ENCODE peak calls at places on chromosome 10, in five cellular contexts. G is mammary epithelial cell, Q is GM23338, J is uterus, F is IMR-90. B is an unnamed sample. For H3K27me3, the result is how much of the 10 kb centered on the place peaks cover.

GRCh38 chr10:15898046-15898445 is 37.7 kb upstream of the MINDY3 start:
- DNase-seq in G (peak), Q (peak), J (no peak), F (peak), B (no peak)

GRCh38 chr10:24974978-24975377 is 22.6 kb upstream of the PRTFDC1 start:
- DNase-seq in G (no peak), Q (no peak), J (peak), F (peak), B (peak)

GRCh38 chr10:15439381-15439837 is 68.3 kb upstream of the FAM171A1 start:
- DNase-seq in G (peak), Q (peak), J (peak), F (peak), B (no peak)

GRCh38 chr10:73841526-73842285 is 30.3 kb upstream of the NDST2 start:
- DNase-seq in G (no peak), Q (no peak), J (no peak), F (peak), B (no peak)

GRCh38 chr10:119655566-119656001 is 4.4 kb downstream of the BAG3 start:
- DNase-seq in G (peak), Q (no peak), J (peak), F (peak), B (peak)

GRCh38 chr10:43396928-43397624 is 11.9 kb downstream of the HNRNPF start:
- DNase-seq in G (peak), Q (peak), J (peak), F (peak), B (peak)

GRCh38 chr10:96243296-96243695 is 28.1 kb downstream of the BLNK start:
- DNase-seq in G (no peak), Q (no peak), J (no peak), F (no peak), B (no peak)

GRCh38 chr10:124997791-124998623 is 56.1 kb downstream of the ZRANB1 start:
- DNase-seq in G (no peak), Q (no peak), J (peak), F (no peak), B (peak)

GRCh38 chr10:113438660-113439059 is 114.2 kb upstream of the HABP2 start:
- DNase-seq in G (peak), Q (no peak), J (no peak), F (peak), B (peak)

GRCh38 chr10:133397938-133398337 is 4.0 kb downstream of the MTG1 start:
- DNase-seq in G (no peak), Q (no peak), J (no peak), F (peak), B (no peak)

GRCh38 chr10:47237316-47238260 is 62.4 kb upstream of the GDF10 start:
- DNase-seq in G (no peak), Q (peak), J (no peak), F (no peak), B (peak)

GRCh38 chr10:132628966-132629900 is 91.6 kb downstream of the INPP5A start:
- DNase-seq in G (no peak), Q (no peak), J (peak), F (no peak), B (peak)

GRCh38 chr10:10460452-10460851 is 557.2 kb upstream of the CELF2 start:
- DNase-seq in G (no peak), Q (no peak), J (no peak), F (no peak), B (no peak)

GRCh38 chr10:124010024-124010423 is 83.4 kb downstream of the CHST15 start:
- DNase-seq in G (no peak), Q (no peak), J (no peak), F (no peak), B (peak)

GRCh38 chr10:77296534-77297369 is 340.9 kb downstream of the KCNMA1 start:
- DNase-seq in G (no peak), Q (peak), J (no peak), F (no peak), B (no peak)

GRCh38 chr10:27746364-27747095 is 911 bp upstream of the MKX start:
- DNase-seq in G (peak), Q (peak), J (no peak), F (no peak), B (no peak)

GRCh38 chr10:99808285-99808684 is 25.8 kb downstream of the ABCC2 start:
- DNase-seq in G (no peak), Q (no peak), J (no peak), F (no peak), B (no peak)

GRCh38 chr10:27147701-27148100 is 6.5 kb downstream of the YME1L1 start:
- DNase-seq in G (no peak), Q (no peak), J (no peak), F (no peak), B (no peak)

GRCh38 chr10:23368816-23369640 is 24.4 kb upstream of the C10orf67 start:
- DNase-seq in G (no peak), Q (no peak), J (no peak), F (no peak), B (no peak)

GRCh38 chr10:74855027-74855426 is 28.6 kb downstream of the KAT6B start:
- DNase-seq in G (no peak), Q (no peak), J (no peak), F (no peak), B (no peak)

GRCh38 chr10:77603529-77603927 is 34.1 kb downstream of the KCNMA1 start:
- DNase-seq in G (no peak), Q (peak), J (no peak), F (peak), B (no peak)

GRCh38 chr10:68566955-68567354 is 6.8 kb downstream of the TET1 start:
- DNase-seq in G (no peak), Q (no peak), J (no peak), F (no peak), B (no peak)

GRCh38 chr10:22629126-22629525 is 85.3 kb downstream of the PIP4K2A start:
- DNase-seq in G (no peak), Q (no peak), J (no peak), F (peak), B (no peak)

GRCh38 chr10:6843477-6843876 is 263.4 kb upstream of the PRKCQ start:
- DNase-seq in G (no peak), Q (no peak), J (no peak), F (no peak), B (no peak)

GRCh38 chr10:131513445-131513844 is 201.9 kb upstream of the TCERG1L start:
- DNase-seq in G (no peak), Q (no peak), J (no peak), F (no peak), B (no peak)

GRCh38 chr10:130957978-130958377 is 353.5 kb downstream of the TCERG1L start:
- DNase-seq in G (no peak), Q (no peak), J (no peak), F (no peak), B (no peak)

GRCh38 chr10:128499956-128500355 is 373.7 kb upstream of the MKI67 start:
- DNase-seq in G (no peak), Q (no peak), J (no peak), F (no peak), B (no peak)

GRCh38 chr10:18880530-18880929 is 168.1 kb upstream of the MALRD1 start:
- DNase-seq in G (no peak), Q (peak), J (no peak), F (no peak), B (no peak)

GRCh38 chr10:24542314-24543270 is 181.1 kb downstream of the ARHGAP21 start:
- DNase-seq in G (no peak), Q (no peak), J (no peak), F (no peak), B (no peak)

GRCh38 chr10:123147635-123148413 is at the start of gene HMX2:
- DNase-seq in G (peak), Q (peak), J (no peak), F (no peak), B (no peak)

GRCh38 chr10:71799785-71800453 is 26.6 kb upstream of the VSIR start:
- DNase-seq in G (no peak), Q (no peak), J (no peak), F (no peak), B (no peak)

GRCh38 chr10:8088504-8088903 is 34.0 kb downstream of the GATA3 start:
- DNase-seq in G (no peak), Q (no peak), J (no peak), F (no peak), B (no peak)

GRCh38 chr10:6737080-6737641 is 157.1 kb upstream of the PRKCQ start:
- DNase-seq in G (peak), Q (peak), J (no peak), F (peak), B (no peak)

GRCh38 chr10:97842658-97843295 is 6.9 kb upstream of the GOLGA7B start:
- DNase-seq in G (no peak), Q (no peak), J (no peak), F (no peak), B (no peak)

GRCh38 chr10:31924833-31925232 is 3.8 kb downstream of the ARHGAP12 start:
- DNase-seq in G (no peak), Q (no peak), J (no peak), F (no peak), B (no peak)

GRCh38 chr10:132983250-132984007 is 41.1 kb upstream of the CFAP46 start:
- DNase-seq in G (no peak), Q (no peak), J (no peak), F (no peak), B (no peak)

GRCh38 chr10:91048380-91048779 is 127.5 kb upstream of the ANKRD1 start:
- DNase-seq in G (no peak), Q (no peak), J (no peak), F (no peak), B (no peak)

DNA sequence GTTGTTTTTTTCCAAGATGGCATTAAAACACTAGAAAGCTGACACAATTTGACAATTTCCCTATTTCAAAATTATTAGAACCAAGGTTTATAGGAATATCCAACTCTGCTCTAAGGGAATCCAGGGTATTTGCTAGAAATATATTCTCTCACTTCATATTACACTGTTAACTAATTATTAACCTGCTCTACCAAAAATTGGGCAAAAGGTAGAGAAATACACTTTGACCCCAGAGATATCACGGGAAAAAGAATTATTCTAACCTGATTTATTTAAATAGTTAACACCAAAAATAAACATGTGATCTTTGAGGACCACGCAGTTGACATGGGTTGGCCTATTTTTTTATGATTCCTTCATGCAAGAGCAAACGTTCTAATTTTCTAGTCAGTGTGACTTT is 21.6 kb upstream of the FAM13C start:
- DNase-seq in G (no peak), Q (no peak), J (no peak), F (no peak), B (no peak)
- TF ChIP-seq CTCF in G (no peak), Q (no peak), J (no peak), F (no peak), B (no peak)

DNA sequence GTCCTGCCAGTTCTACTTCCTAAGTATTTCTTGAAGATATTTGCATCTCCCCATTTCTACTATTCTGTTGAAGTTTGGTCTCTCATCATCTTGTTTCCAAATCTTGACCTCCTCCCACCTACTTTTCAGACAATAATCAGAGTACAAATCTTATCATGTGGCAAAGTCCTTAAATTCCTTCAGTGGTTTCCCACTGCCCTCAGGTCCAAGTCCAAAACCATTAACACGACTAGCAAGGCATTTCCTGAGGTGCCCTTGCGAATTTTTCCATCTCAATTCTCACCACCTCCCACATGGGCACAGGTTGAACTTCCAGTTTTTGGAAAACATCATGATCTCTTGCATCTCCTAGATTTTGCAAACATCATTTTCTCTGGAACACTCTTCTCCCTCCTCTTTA is 97.2 kb upstream of the CDK1 start:
- DNase-seq in G (no peak), Q (no peak), J (no peak), F (no peak), B (no peak)
- H3K27ac ChIP-seq in G (no peak), Q (no peak), J (no peak), F (no peak), B (no peak)

GRCh38 chr10:100826661-100826982 is 81.2 kb downstream of the PAX2 start:
- DNase-seq in G (no peak), Q (no peak), J (no peak), F (no peak), B (no peak)

GRCh38 chr10:100824886-100825285 is 79.5 kb downstream of the PAX2 start:
- DNase-seq in G (no peak), Q (no peak), J (no peak), F (no peak), B (no peak)

GRCh38 chr10:100825946-100826660 is 80.7 kb downstream of the PAX2 start:
- DNase-seq in G (no peak), Q (no peak), J (no peak), F (no peak), B (no peak)

GRCh38 chr10:100825325-100825875 is 80.0 kb downstream of the PAX2 start:
- DNase-seq in G (no peak), Q (no peak), J (no peak), F (no peak), B (no peak)

DNA sequence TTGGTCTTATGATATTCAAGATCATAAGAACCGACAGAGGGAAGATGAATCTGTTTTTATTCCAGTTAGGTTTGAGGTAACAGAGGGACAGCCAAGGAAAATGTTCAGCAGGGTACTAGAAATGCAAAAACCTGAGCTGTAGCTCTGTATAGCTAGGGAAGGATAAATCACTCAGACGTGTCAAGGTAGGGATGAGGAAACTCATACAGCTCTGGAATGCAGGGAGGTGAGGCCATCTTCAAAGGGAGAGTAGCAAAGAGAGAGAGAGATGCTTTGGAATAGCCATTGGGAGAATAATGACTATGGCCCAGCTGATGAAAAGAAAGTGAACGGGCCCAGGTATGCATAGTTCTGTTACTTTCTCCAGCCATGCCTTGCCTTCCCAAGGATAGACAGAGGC is 77.8 kb downstream of the PAX2 start:
- DNase-seq in G (no peak), Q (no peak), J (no peak), F (no peak), B (no peak)
- H3K27me3 ChIP-seq in G (under half), Q (half or more), J (under half), F (half or more), B (half or more)

DNA sequence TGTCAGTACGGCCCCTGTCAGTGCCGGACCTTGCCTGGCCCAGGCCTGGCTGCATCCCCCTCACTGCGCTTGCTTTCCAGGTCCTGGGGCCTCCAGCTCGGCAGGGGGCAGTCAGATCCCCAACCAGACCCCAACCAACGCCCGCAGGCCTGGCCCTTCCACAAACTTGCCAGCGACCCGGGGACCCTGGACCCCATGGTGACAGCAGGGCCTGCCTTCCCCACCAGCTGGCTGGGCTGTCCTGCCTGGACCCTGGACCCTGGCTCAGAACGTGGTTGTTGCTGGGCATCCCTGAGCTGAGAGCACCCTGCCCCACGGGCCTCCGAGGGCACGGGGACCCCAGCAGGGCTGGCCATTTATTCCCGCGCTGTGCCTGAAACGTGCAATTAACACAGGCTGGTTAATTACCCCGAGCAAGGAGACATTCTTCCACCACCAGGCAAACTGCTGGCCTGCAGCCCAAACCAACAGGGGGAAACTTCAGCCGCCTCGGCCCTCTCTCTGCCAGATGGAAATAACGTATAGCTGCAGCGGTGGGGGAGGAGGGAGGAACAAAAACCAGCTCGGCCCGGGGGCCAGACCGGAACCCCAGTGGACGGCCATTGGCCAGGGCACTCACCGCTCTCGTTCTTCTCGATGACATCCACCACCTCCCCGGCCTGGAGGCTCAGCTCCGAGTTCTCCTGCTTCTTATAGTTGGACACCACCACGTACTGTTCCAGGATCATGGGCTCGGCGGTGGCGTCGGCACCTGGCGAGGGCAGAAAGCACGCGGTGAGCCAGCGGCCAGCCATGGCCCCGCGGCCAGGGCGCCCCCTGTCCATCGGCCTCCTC is 167.1 kb downstream of the NEURL1 start:
- DNase-seq in G (peak), Q (no peak), J (no peak), F (peak), B (no peak)
- TF ChIP-seq CTCF in G (peak), Q (no peak), J (no peak), F (peak), B (no peak)

DNA sequence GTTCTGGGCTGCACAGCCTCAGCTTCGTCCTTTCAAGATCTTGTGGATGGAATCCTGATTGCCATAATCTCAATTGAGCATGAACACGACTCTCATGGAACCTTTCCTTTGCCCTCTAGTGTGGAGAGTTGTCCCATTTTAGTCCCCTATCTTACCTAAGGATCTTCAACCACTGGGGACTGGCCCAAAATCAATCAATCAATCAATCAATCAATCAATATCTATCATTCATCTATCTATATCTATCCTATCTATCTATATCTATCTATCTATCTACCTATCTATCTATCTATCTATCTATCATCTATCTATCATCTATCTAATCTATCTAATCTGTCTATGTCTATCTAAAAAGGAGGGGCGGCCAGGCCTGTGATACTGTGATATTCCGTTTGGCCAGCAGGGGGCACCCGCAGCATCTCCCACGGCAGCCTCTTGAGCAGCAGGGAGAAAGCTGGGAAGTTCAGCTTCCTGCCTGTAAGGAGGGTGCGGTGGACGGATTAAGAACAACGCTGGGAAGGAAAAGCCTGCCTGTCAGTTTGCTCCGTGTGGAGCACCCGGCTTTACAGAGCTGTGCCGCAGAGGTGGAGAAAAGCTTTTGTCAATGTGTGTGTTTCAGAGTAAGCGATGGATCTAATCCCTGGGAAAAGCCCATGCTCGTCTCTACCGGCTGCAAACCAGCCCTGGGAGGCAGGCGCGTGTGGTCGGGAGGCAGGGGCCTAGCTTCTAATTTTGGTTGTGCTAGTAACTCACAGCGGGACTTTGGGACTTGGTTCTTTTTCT is 124.9 kb downstream of the SH2D4B start:
- DNase-seq in G (peak), Q (peak), J (peak), F (peak), B (peak)
- H3K27ac ChIP-seq in G (no peak), Q (peak), J (peak), F (no peak), B (peak)

GRCh38 chr10:102403115-102403514 is 7.6 kb downstream of the NFKB2 start:
- DNase-seq in G (no peak), Q (no peak), J (no peak), F (no peak), B (no peak)

GRCh38 chr10:102405108-102405561 is 9.6 kb downstream of the NFKB2 start:
- DNase-seq in G (no peak), Q (no peak), J (no peak), F (no peak), B (no peak)

GRCh38 chr10:102404361-102405107 is 9.0 kb downstream of the NFKB2 start:
- DNase-seq in G (no peak), Q (no peak), J (no peak), F (no peak), B (no peak)

GRCh38 chr10:102407641-102407943 is 11.0 kb downstream of the PSD start:
- DNase-seq in G (no peak), Q (no peak), J (no peak), F (no peak), B (no peak)

DNA sequence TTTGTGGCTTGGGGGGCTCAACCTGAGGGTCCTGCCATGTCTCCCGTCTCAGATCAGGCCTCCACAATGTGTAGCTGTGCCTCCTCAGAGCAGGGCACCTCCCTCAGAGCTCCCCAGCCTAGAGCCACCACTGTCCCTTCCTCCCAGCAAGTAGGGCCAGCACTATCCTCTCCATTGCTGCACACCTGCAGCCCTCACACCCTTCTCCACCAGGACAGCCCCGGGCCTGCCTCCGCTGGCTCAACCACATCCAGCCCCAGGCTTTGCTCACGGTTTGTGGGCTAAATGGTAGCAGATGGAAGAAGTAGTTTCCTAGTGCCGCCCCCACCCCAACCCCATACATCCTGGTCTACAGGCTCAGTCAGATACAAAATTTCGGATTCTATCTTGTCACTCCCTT is 10.1 kb downstream of the NFKB2 start:
- DNase-seq in G (no peak), Q (no peak), J (no peak), F (no peak), B (no peak)
- H3K27me3 ChIP-seq in G (under half), Q (under half), J (under half), F (under half), B (under half)

GRCh38 chr10:3701490-3701889 is 83.5 kb downstream of the KLF6 start:
- DNase-seq in G (peak), Q (no peak), J (no peak), F (no peak), B (no peak)
- TF ChIP-seq CTCF in G (no peak), Q (no peak), J (no peak), F (no peak), B (no peak)

B was measured in tibial artery.